ENCODE peak calls at places on chromosomes 3 and 15, in five cellular contexts. Z is CD8-positive, alpha-beta T cell; U is thoracic aorta; S is cardiac muscle cell; P is GM23248. F is an unnamed sample. For H3K27me3, the result is how much of the 10 kb centered on the place peaks cover.

GRCh38 chr15:61013146-61013545 is 216.0 kb downstream of the RORA start:
- DNase-seq in Z (no peak), U (no peak), S (no peak), P (no peak), F (no peak)

GRCh38 chr3:20668411-20668810 is 482.4 kb upstream of the SGO1 start:
- DNase-seq in Z (no peak), U (no peak), S (peak), P (no peak), F (no peak)

GRCh38 chr3:14540209-14540575 is at the start of gene GRIP2:
- DNase-seq in Z (no peak), U (no peak), S (no peak), P (no peak), F (no peak)

GRCh38 chr3:113070226-113071220 is 79.7 kb downstream of the GTPBP8 start:
- DNase-seq in Z (no peak), U (no peak), S (peak), P (peak), F (no peak)

GRCh38 chr3:124034016-124034808 is 42.3 kb upstream of the ROPN1 start:
- DNase-seq in Z (peak), U (no peak), S (peak), P (peak), F (no peak)

GRCh38 chr3:197083486-197083885 is 53.9 kb upstream of the MELTF start:
- DNase-seq in Z (no peak), U (no peak), S (peak), P (peak), F (no peak)

GRCh38 chr3:158104346-158105020 is 1.7 kb downstream of the SHOX2 start:
- DNase-seq in Z (no peak), U (no peak), S (no peak), P (no peak), F (no peak)

GRCh38 chr15:25883860-25884259 is 20.7 kb upstream of the ATP10A start:
- DNase-seq in Z (no peak), U (no peak), S (peak), P (peak), F (no peak)

GRCh38 chr15:68304611-68305337 is 27.2 kb downstream of the FEM1B start:
- DNase-seq in Z (no peak), U (no peak), S (no peak), P (no peak), F (no peak)

GRCh38 chr3:185502987-185503386 is 4.2 kb upstream of the TMEM41A start:
- DNase-seq in Z (no peak), U (no peak), S (no peak), P (no peak), F (no peak)

GRCh38 chr3:29775352-29775751 is 494.5 kb downstream of the RBMS3 start:
- DNase-seq in Z (no peak), U (no peak), S (peak), P (no peak), F (no peak)

GRCh38 chr15:30055604-30056003 is 27.2 kb upstream of the GOLGA8J start:
- DNase-seq in Z (no peak), U (no peak), S (no peak), P (no peak), F (no peak)

GRCh38 chr3:42709621-42710020 is 7.0 kb upstream of the HHATL start:
- DNase-seq in Z (no peak), U (no peak), S (no peak), P (no peak), F (no peak)

GRCh38 chr3:9125278-9125951 is 124.0 kb downstream of the SRGAP3 start:
- DNase-seq in Z (no peak), U (no peak), S (no peak), P (no peak), F (no peak)

GRCh38 chr3:138202945-138203701 is 16.0 kb downstream of the ARMC8 start:
- DNase-seq in Z (no peak), U (no peak), S (no peak), P (no peak), F (no peak)

GRCh38 chr15:93244691-93245615 is 155.9 kb upstream of the RGMA start:
- DNase-seq in Z (no peak), U (no peak), S (no peak), P (no peak), F (no peak)

GRCh38 chr3:185852562-185853135 is 27.8 kb upstream of the IGF2BP2 start:
- DNase-seq in Z (no peak), U (no peak), S (peak), P (peak), F (no peak)

GRCh38 chr3:25831578-25831977 is 41.7 kb downstream of the OXSM start:
- DNase-seq in Z (no peak), U (no peak), S (peak), P (peak), F (peak)

GRCh38 chr3:52197842-52198625 is at the start of gene ALAS1:
- DNase-seq in Z (peak), U (peak), S (peak), P (peak), F (peak)

GRCh38 chr15:79366691-79367090 is 55.8 kb downstream of the TMED3 start:
- DNase-seq in Z (no peak), U (no peak), S (no peak), P (peak), F (no peak)

GRCh38 chr15:75446146-75446545 is 5.3 kb downstream of the SIN3A start:
- DNase-seq in Z (no peak), U (no peak), S (no peak), P (no peak), F (peak)

GRCh38 chr15:35465763-35466162 is 80.2 kb downstream of the DPH6 start:
- DNase-seq in Z (no peak), U (no peak), S (no peak), P (no peak), F (no peak)

GRCh38 chr3:4981160-4981687 is 2.0 kb downstream of the BHLHE40 start:
- DNase-seq in Z (no peak), U (no peak), S (peak), P (peak), F (no peak)
- H3K27me3 ChIP-seq in Z (under half), U (under half), S (under half), P (under half), F (under half)

GRCh38 chr15:89389841-89390603 is 55.4 kb upstream of the POLG start:
- DNase-seq in Z (no peak), U (no peak), S (no peak), P (no peak), F (no peak)
- H3K27me3 ChIP-seq in Z (under half), U (under half), S (half or more), P (half or more), F (under half)

DNA sequence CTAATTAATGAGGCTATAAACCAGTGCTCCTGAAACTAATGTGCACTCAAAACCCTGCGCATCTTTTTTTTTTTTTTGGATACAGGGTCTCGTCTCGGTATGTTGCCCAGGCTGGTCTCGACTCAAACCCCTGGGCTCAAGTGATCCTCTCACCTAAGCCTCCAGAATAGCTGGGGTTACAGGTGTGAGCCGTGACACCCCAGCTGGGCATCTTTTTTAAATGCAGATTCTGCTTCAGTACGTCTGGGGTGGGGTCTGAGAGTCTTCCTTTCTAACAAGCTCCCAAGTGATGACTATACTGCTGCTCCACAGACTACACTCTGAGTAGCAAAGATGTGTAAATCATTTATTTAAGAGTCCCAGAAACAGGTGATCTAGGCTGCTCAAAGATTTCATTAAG is 73.0 kb downstream of the BFSP2 start:
- DNase-seq in Z (no peak), U (no peak), S (no peak), P (no peak), F (no peak)
- H3K27me3 ChIP-seq in Z (under half), U (under half), S (under half), P (under half), F (under half)

DNA sequence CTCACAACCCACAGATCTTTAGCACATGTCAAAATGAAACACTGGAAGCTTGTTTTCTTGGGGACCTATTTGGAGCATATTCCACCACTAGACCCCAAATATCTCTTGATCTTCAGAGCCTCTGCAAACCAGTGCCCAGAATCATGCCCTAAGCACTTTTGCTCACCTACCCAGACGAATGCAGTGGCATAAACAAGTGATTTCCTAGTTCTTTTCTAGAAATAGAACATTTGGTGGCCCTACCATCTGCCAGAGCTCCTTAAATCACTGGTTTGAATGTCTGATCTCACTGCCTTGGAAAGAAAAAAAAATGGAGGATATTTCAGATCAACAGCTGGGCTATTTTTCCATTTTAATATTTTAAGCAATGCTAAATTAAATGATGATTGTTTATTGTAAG is 5.3 kb downstream of the ZIC4 start:
- DNase-seq in Z (no peak), U (no peak), S (no peak), P (no peak), F (no peak)
- H3K27me3 ChIP-seq in Z (under half), U (under half), S (half or more), P (under half), F (under half)

GRCh38 chr3:43998374-43998840 is 243.3 kb upstream of the TOPAZ1 start:
- DNase-seq in Z (no peak), U (no peak), S (no peak), P (peak), F (no peak)

GRCh38 chr3:43995929-43996378 is 245.7 kb upstream of the TOPAZ1 start:
- DNase-seq in Z (no peak), U (no peak), S (no peak), P (peak), F (peak)

GRCh38 chr3:43998841-43999805 is 242.6 kb upstream of the TOPAZ1 start:
- DNase-seq in Z (no peak), U (no peak), S (peak), P (peak), F (no peak)

GRCh38 chr3:43996379-43997301 is 245.0 kb upstream of the TOPAZ1 start:
- DNase-seq in Z (no peak), U (no peak), S (peak), P (peak), F (no peak)

GRCh38 chr3:43997788-43998373 is 243.8 kb upstream of the TOPAZ1 start:
- DNase-seq in Z (no peak), U (no peak), S (no peak), P (peak), F (no peak)
- H3K27me3 ChIP-seq in Z (half or more), U (under half), S (half or more), P (half or more), F (under half)

GRCh38 chr15:59996498-59997041 is 7.5 kb upstream of the FOXB1 start:
- DNase-seq in Z (no peak), U (no peak), S (no peak), P (no peak), F (no peak)

GRCh38 chr15:59993950-59994401 is 10.1 kb upstream of the FOXB1 start:
- DNase-seq in Z (no peak), U (no peak), S (no peak), P (no peak), F (no peak)

GRCh38 chr15:59997070-59997701 is 6.9 kb upstream of the FOXB1 start:
- DNase-seq in Z (peak), U (no peak), S (no peak), P (no peak), F (peak)

GRCh38 chr15:59994855-59995557 is 9.1 kb upstream of the FOXB1 start:
- DNase-seq in Z (no peak), U (no peak), S (no peak), P (no peak), F (no peak)

GRCh38 chr15:59995568-59996349 is 8.4 kb upstream of the FOXB1 start:
- DNase-seq in Z (no peak), U (no peak), S (no peak), P (no peak), F (no peak)
- H3K27me3 ChIP-seq in Z (half or more), U (under half), S (half or more), P (half or more), F (half or more)

DNA sequence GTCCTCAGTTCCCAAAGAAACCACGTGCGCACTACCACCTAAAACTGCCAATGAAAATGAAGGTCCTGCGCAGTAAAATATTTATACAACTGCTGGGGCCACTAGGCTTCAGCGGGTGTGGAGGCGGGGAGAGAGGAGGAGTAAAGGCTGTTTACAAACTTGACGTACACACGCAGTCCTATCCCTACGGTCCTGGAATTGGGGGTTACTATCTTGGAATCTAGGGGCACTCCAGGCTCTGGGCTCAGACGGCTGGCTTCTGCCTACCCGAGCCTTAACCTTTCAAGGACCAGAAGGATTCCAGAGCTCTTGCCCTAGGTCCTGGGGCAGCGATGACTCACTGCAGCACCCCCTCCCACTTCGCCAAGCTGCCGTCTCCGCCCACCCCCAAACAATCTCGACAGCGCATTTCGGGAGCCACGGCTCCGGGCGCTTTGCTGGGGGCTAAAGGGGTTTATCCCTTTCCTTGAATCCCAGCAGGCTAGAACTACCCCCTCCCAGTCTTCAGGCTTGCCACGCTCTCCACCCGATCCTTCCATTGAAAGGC is 3.0 kb downstream of the ADAMTS9 start:
- DNase-seq in Z (no peak), U (no peak), S (peak), P (peak), F (no peak)
- H3K27me3 ChIP-seq in Z (under half), U (under half), S (under half), P (under half), F (under half)

DNA sequence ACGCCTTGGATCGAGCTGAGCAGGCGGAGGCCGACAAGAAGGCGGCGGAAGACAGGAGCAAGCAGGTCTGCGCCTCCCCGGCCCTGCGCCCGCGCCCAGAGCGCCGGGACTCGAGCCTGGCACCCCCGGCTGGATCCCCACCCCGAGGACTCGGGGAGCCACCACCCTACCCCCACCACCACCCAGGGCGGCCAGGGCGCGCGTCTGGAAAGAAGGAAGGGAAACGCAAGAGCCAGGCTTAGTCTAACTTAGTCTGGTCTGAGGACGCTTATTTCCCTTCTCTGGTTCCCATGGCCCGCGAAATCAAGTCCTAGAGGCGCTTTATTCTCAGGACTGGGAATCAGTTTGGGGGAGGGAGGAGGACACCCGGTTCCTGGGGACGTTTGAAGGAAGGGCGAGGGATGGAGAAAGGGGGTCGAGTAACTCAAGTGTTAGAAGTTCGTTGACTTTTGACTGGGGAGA is 363 bp downstream of the TPM1 start:
- DNase-seq in Z (no peak), U (no peak), S (peak), P (peak), F (no peak)
- H3K27me3 ChIP-seq in Z (under half), U (under half), S (under half), P (under half), F (half or more)

GRCh38 chr15:43278869-43279268 is 12.1 kb upstream of the TGM5 start:
- DNase-seq in Z (no peak), U (no peak), S (no peak), P (no peak), F (no peak)
- H3K27me3 ChIP-seq in Z (under half), U (under half), S (under half), P (half or more), F (under half)

GRCh38 chr3:129967761-129968160 is 6.8 kb upstream of the TRH start:
- DNase-seq in Z (no peak), U (no peak), S (no peak), P (no peak), F (no peak)

GRCh38 chr3:129972301-129972700 is 2.2 kb upstream of the TRH start:
- DNase-seq in Z (no peak), U (no peak), S (no peak), P (no peak), F (no peak)

GRCh38 chr3:129971368-129972052 is 3.0 kb upstream of the TRH start:
- DNase-seq in Z (no peak), U (no peak), S (no peak), P (no peak), F (no peak)

GRCh38 chr3:129973853-129974252 is 667 bp upstream of the TRH start:
- DNase-seq in Z (no peak), U (no peak), S (no peak), P (no peak), F (no peak)

GRCh38 chr3:129970603-129971002 is 3.9 kb upstream of the TRH start:
- DNase-seq in Z (no peak), U (no peak), S (no peak), P (no peak), F (no peak)
- H3K27me3 ChIP-seq in Z (under half), U (under half), S (half or more), P (under half), F (under half)